ENCODE peak calls at places on chromosomes 7 and 10, in nine cellular contexts. R is HuH-7.5; N is ACHN; B is AG09309; Z is stimulated activated CD4-positive, alpha-beta T cell treated with anti-CD3 and anti-CD28 coated beads, Interleukin-15, amount 100 ng/mL, for 24 hours; K is COR-L47; O is LoVo; I is CD4-positive, alpha-beta memory T cell; F is uterus. W is an unnamed sample.

GRCh38 chr10:114911052-114911697 is 26.8 kb upstream of the TRUB1 start:
- DNase-seq in I (no peak), O (no peak), F (no peak), Z (no peak), N (no peak), K (no peak), R (no peak), B (no peak), W (no peak)

GRCh38 chr10:133087679-133088523 is at the start of gene ADGRA1:
- DNase-seq in N (no peak), K (peak; percentile 35), Z (peak; percentile 17), I (no peak), F (no peak), B (no peak), O (no peak), R (no peak), W (no peak)

GRCh38 chr10:88149906-88150305 is 286.5 kb downstream of the PTEN start:
- DNase-seq in O (no peak), B (no peak), K (no peak), R (no peak), Z (no peak), I (no peak), F (no peak), N (no peak), W (no peak)

GRCh38 chr7:22256702-22257101 is 100.3 kb downstream of the RAPGEF5 start:
- DNase-seq in Z (no peak), O (no peak), R (no peak), B (no peak), N (no peak), F (no peak), K (no peak), I (no peak), W (no peak)

GRCh38 chr10:35172574-35172973 is 45.9 kb downstream of the CREM start:
- DNase-seq in O (no peak), Z (no peak), R (no peak), F (peak; percentile 38), N (no peak), K (no peak), I (no peak), B (no peak), W (no peak)

GRCh38 chr10:32210306-32211045 is 136.5 kb downstream of the EPC1 start:
- DNase-seq in N (peak; percentile 60), K (peak; percentile 0), B (peak; percentile 33), Z (peak; percentile 27), R (peak; percentile 39), O (no peak), I (no peak), F (no peak), W (peak; percentile 34)

GRCh38 chr10:92574545-92575377 is 868 bp upstream of the IDE start:
- DNase-seq in N (peak; percentile 86), O (peak; percentile 35), R (peak; percentile 41), F (no peak), B (no peak), I (no peak), K (peak; percentile 38), Z (no peak), W (no peak)

GRCh38 chr10:126042354-126042753 is 146.0 kb downstream of the FANK1 start:
- DNase-seq in B (no peak), K (no peak), R (no peak), I (no peak), N (no peak), F (no peak), O (no peak), Z (no peak), W (no peak)

GRCh38 chr10:98088186-98088971 is 46.1 kb upstream of the R3HCC1L start:
- DNase-seq in F (no peak), K (no peak), I (no peak), N (no peak), Z (no peak), B (peak; percentile 7), O (no peak), R (no peak), W (peak; percentile 38)

GRCh38 chr7:135620980-135621850 is 41.1 kb upstream of the STMP1 start:
- DNase-seq in R (peak; percentile 30), I (no peak), N (peak; percentile 88), F (no peak), O (peak; percentile 74), B (peak; percentile 80), Z (peak; percentile 26), K (peak; percentile 59), W (peak; percentile 56)

GRCh38 chr10:101766306-101766705 is 9.6 kb downstream of the FGF8 start:
- DNase-seq in B (no peak), R (no peak), F (no peak), Z (no peak), I (no peak), O (no peak), N (no peak), K (no peak), W (no peak)

GRCh38 chr10:20257422-20257821 is 441.2 kb downstream of the PLXDC2 start:
- DNase-seq in F (no peak), N (no peak), Z (no peak), R (no peak), K (no peak), B (no peak), O (no peak), I (no peak), W (no peak)

GRCh38 chr7:75809396-75809795 is 4.2 kb downstream of the CCL24 start:
- DNase-seq in Z (no peak), R (no peak), K (no peak), B (no peak), O (no peak), F (no peak), I (no peak), N (no peak), W (no peak)

GRCh38 chr10:82318533-82318932 is 443.5 kb downstream of the NRG3 start:
- DNase-seq in I (no peak), K (no peak), N (no peak), B (no peak), R (no peak), Z (no peak), F (no peak), O (no peak), W (peak; percentile 7)

GRCh38 chr10:34474060-34474376 is 341.1 kb downstream of the PARD3 start:
- DNase-seq in F (no peak), O (no peak), I (no peak), R (no peak), B (no peak), N (no peak), K (no peak), Z (no peak), W (no peak)

GRCh38 chr7:18566829-18567228 is 71.3 kb downstream of the HDAC9 start:
- DNase-seq in K (no peak), O (no peak), F (no peak), B (no peak), N (no peak), Z (no peak), I (no peak), R (no peak), W (no peak)

GRCh38 chr10:132156382-132156781 is 30.4 kb upstream of the DPYSL4 start:
- DNase-seq in I (peak; percentile 27), R (no peak), K (no peak), Z (no peak), O (no peak), N (no peak), F (no peak), B (no peak), W (no peak)

GRCh38 chr10:119654540-119654939 is 3.4 kb downstream of the BAG3 start:
- DNase-seq in R (no peak), F (no peak), O (no peak), B (no peak), N (no peak), I (no peak), Z (no peak), K (no peak), W (no peak)